ENCODE peak calls at places on chromosomes 3 and 15, in nine cellular contexts. D is dorsolateral prefrontal cortex, Q is mammary epithelial cell, V is IMR-90, L is heart left ventricle, N is cardiac fibroblast, Y is heart right ventricle, H is epithelial cell of esophagus, I is right atrium auricular region. B is an unnamed sample.

GRCh38 chr15:75930866-75931265 is 27.2 kb downstream of the FBXO22 start:
- DNase-seq in D (no peak), Q (no peak), V (no peak), L (no peak), N (peak; percentile 29), Y (no peak), H (no peak), I (no peak), B (no peak)

GRCh38 chr3:113532698-113533533 is 561 bp downstream of the SIDT1 start:
- DNase-seq in D (no peak), Q (no peak), V (no peak), L (no peak), N (peak; percentile 3), Y (peak; percentile 15), H (peak; percentile 9), I (no peak), B (no peak)

GRCh38 chr3:38136807-38137614 is at the start of gene ACAA1:
- DNase-seq in D (peak; percentile 100), Q (peak; percentile 99), V (peak; percentile 98), L (peak; percentile 100), N (peak; percentile 99), Y (peak; percentile 99), H (peak; percentile 100), I (peak; percentile 100), B (peak; percentile 99)

GRCh38 chr3:64832098-64832497 is 144.3 kb upstream of the ADAMTS9 start:
- DNase-seq in D (no peak), Q (no peak), V (no peak), L (no peak), N (no peak), Y (no peak), H (no peak), I (no peak), B (no peak)

GRCh38 chr3:109994853-109995252 is 657.5 kb upstream of the DPPA4 start:
- DNase-seq in D (no peak), Q (peak; percentile 46), V (no peak), L (no peak), N (no peak), Y (no peak), H (peak; percentile 14), I (no peak), B (no peak)

GRCh38 chr15:28956491-28956890 is 70.7 kb downstream of the APBA2 start:
- DNase-seq in D (no peak), Q (no peak), V (no peak), L (no peak), N (no peak), Y (no peak), H (no peak), I (peak; percentile 28), B (no peak)

GRCh38 chr3:56295161-56295560 is 173.1 kb downstream of the ERC2 start:
- DNase-seq in D (no peak), Q (no peak), V (no peak), L (no peak), N (no peak), Y (no peak), H (no peak), I (no peak), B (no peak)

GRCh38 chr15:99371180-99372103 is 120.2 kb downstream of the LRRC28 start:
- DNase-seq in D (no peak), Q (peak; percentile 6), V (peak; percentile 23), L (no peak), N (peak; percentile 73), Y (no peak), H (peak; percentile 24), I (no peak), B (peak; percentile 45)

GRCh38 chr3:110933786-110934415 is 137.7 kb upstream of the NECTIN3 start:
- DNase-seq in D (no peak), Q (no peak), V (peak; percentile 68), L (no peak), N (no peak), Y (no peak), H (no peak), I (no peak), B (peak; percentile 62)

GRCh38 chr3:129313983-129314756 is 35.5 kb downstream of the HMCES start:
- DNase-seq in D (no peak), Q (peak; percentile 55), V (peak; percentile 36), L (no peak), N (peak; percentile 49), Y (no peak), H (no peak), I (no peak), B (peak; percentile 46)

GRCh38 chr3:113234688-113235260 is 23.4 kb downstream of the BOC start:
- DNase-seq in D (no peak), Q (peak; percentile 31), V (peak; percentile 38), L (no peak), N (no peak), Y (no peak), H (no peak), I (no peak), B (peak; percentile 19)

GRCh38 chr15:82091636-82092140 is 45.9 kb upstream of the MEX3B start:
- DNase-seq in D (no peak), Q (no peak), V (no peak), L (no peak), N (no peak), Y (no peak), H (peak; percentile 8), I (no peak), B (no peak)

GRCh38 chr15:77782691-77783090 is 150.0 kb upstream of the LINGO1 start:
- DNase-seq in D (no peak), Q (no peak), V (no peak), L (no peak), N (no peak), Y (no peak), H (no peak), I (no peak), B (no peak)

GRCh38 chr3:139227827-139228226 is 116.0 kb upstream of the MRPS22 start:
- DNase-seq in D (no peak), Q (no peak), V (no peak), L (no peak), N (no peak), Y (no peak), H (no peak), I (no peak), B (no peak)

GRCh38 chr3:71089271-71089670 is 494.3 kb downstream of the FOXP1 start:
- DNase-seq in D (no peak), Q (no peak), V (peak; percentile 69), L (no peak), N (no peak), Y (no peak), H (no peak), I (no peak), B (no peak)

GRCh38 chr3:27559835-27560234 is 75.7 kb upstream of the SLC4A7 start:
- DNase-seq in D (no peak), Q (peak; percentile 37), V (peak; percentile 88), L (peak; percentile 61), N (peak; percentile 91), Y (no peak), H (peak; percentile 71), I (peak; percentile 75), B (peak; percentile 53)

GRCh38 chr3:15601399-15602145 is at the start of the genes BTD and HACL1:
- DNase-seq in D (peak; percentile 98), Q (peak; percentile 99), V (peak; percentile 99), L (peak; percentile 98), N (peak; percentile 99), Y (peak; percentile 94), H (peak; percentile 99), I (peak; percentile 97), B (peak; percentile 99)

GRCh38 chr3:183827809-183828537 is 2.6 kb upstream of the MAP6D1 start:
- DNase-seq in D (no peak), Q (no peak), V (no peak), L (no peak), N (no peak), Y (no peak), H (no peak), I (no peak), B (no peak)
- TF ChIP-seq CTCF in D (no peak), Q (no peak), V (no peak), L (no peak), N (no peak), Y (no peak), H (no peak), I (no peak), B (no peak)

GRCh38 chr3:177410734-177411133 is 213.5 kb upstream of the TBL1XR1 start:
- DNase-seq in D (no peak), Q (no peak), V (no peak), L (no peak), N (no peak), Y (no peak), H (no peak), I (no peak), B (no peak)
- TF ChIP-seq CTCF in D (no peak), Q (no peak), V (no peak), L (no peak), N (no peak), Y (no peak), H (no peak), I (no peak), B (no peak)

GRCh38 chr3:152071315-152071714 is 197.4 kb upstream of the MBNL1 start:
- DNase-seq in D (no peak), Q (no peak), V (no peak), L (no peak), N (no peak), Y (no peak), H (no peak), I (no peak), B (no peak)

GRCh38 chr3:152071924-152072323 is 196.8 kb upstream of the MBNL1 start:
- DNase-seq in D (no peak), Q (peak; percentile 45), V (peak; percentile 70), L (no peak), N (peak; percentile 82), Y (no peak), H (peak; percentile 73), I (no peak), B (peak; percentile 86)

GRCh38 chr3:152076148-152076547 is 192.6 kb upstream of the MBNL1 start:
- DNase-seq in D (no peak), Q (peak; percentile 21), V (peak; percentile 31), L (no peak), N (peak; percentile 53), Y (no peak), H (peak; percentile 28), I (no peak), B (peak; percentile 63)

GRCh38 chr3:152069871-152070270 is 196.4 kb downstream of the SUCNR1 start:
- DNase-seq in D (no peak), Q (peak; percentile 83), V (peak; percentile 38), L (no peak), N (no peak), Y (no peak), H (peak; percentile 35), I (no peak), B (peak; percentile 13)

DNA sequence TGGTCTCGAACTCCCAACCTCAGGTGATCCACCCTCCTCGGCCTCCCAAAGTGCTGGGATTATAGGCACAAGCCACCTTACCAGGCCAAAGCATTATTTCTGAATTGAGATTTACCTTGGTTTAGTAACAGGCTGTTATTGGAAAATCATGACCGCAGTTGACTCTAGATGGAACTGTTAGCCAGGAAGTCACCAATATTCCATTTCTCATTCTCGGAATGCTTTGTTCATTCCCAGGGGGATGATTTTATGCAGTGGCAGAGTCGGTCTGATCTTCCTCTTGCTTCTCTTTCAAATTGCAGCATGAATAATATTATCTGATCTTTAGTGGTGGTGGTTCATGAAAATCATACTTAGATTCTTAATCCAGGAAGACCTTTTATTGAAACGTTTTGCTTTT is 195.5 kb upstream of the MBNL1 start:
- DNase-seq in D (no peak), Q (no peak), V (peak; percentile 28), L (no peak), N (peak; percentile 78), Y (no peak), H (no peak), I (no peak), B (peak; percentile 71)
- TF ChIP-seq CTCF in D (no peak), Q (peak; percentile 13), V (peak; percentile 39), L (no peak), N (peak; percentile 15), Y (peak; percentile 25), H (no peak), I (no peak), B (peak; percentile 18)

GRCh38 chr15:90529369-90530249 is at the start of gene CRTC3:
- DNase-seq in D (no peak), Q (peak; percentile 35), V (peak; percentile 48), L (peak; percentile 69), N (peak; percentile 54), Y (peak; percentile 60), H (peak; percentile 68), I (no peak), B (peak; percentile 66)
- TF ChIP-seq CTCF in D (no peak), Q (no peak), V (peak; percentile 23), L (no peak), N (peak; percentile 2), Y (no peak), H (peak; percentile 7), I (no peak), B (peak; percentile 33)